ENCODE peak calls at places on chromosomes 16 and 17, in five cellular contexts. R, A, F, E and T are unnamed samples.

GRCh38 chr17:66431910-66432309 is 129.5 kb downstream of the PRKCA start:
- DNase-seq in A (no peak), E (no peak), F (no peak), R (no peak), T (no peak)

GRCh38 chr17:28170771-28171170 is 128.3 kb downstream of the NLK start:
- DNase-seq in R (no peak), E (no peak), A (no peak), F (no peak), T (no peak)

GRCh38 chr17:62780273-62780672 is 27.8 kb downstream of the MARCHF10 start:
- DNase-seq in E (no peak), R (no peak), F (no peak), A (peak; percentile 27), T (no peak)

GRCh38 chr17:8728991-8729390 is 15.6 kb downstream of the CCDC42 start:
- DNase-seq in R (no peak), E (no peak), F (no peak), A (no peak), T (no peak)

GRCh38 chr16:68503334-68503733 is 35.8 kb upstream of the ZFP90 start:
- DNase-seq in F (no peak), E (no peak), A (no peak), R (no peak), T (no peak)

GRCh38 chr17:65191805-65192740 is 54.9 kb downstream of the RGS9 start:
- DNase-seq in F (no peak), A (no peak), R (no peak), E (no peak), T (no peak)

GRCh38 chr17:67238976-67239375 is 6.0 kb downstream of the HELZ start:
- DNase-seq in E (no peak), F (no peak), A (no peak), R (no peak), T (no peak)

GRCh38 chr16:65394306-65394705 is 272.4 kb upstream of the CDH11 start:
- DNase-seq in A (no peak), R (no peak), E (no peak), F (no peak), T (no peak)

GRCh38 chr16:80285089-80285488 is 255.7 kb upstream of the DYNLRB2 start:
- DNase-seq in A (no peak), F (no peak), E (no peak), R (no peak), T (no peak)

GRCh38 chr16:66554021-66554420 is 1.6 kb downstream of the CKLF start:
- DNase-seq in F (no peak), E (no peak), R (no peak), A (no peak), T (no peak)

GRCh38 chr17:79838541-79839274 is 532 bp downstream of the CBX4 start:
- DNase-seq in F (peak; percentile 78), R (no peak), E (peak; percentile 41), A (peak; percentile 46), T (peak; percentile 78)

GRCh38 chr17:17512866-17513265 is 16.7 kb upstream of the RASD1 start:
- DNase-seq in A (peak; percentile 4), E (no peak), F (no peak), R (no peak), T (no peak)

GRCh38 chr17:14205992-14206461 is 30.6 kb downstream of the CDRT15 start:
- DNase-seq in E (no peak), R (peak; percentile 62), F (no peak), A (peak; percentile 78), T (no peak)

GRCh38 chr17:57810740-57811632 is 38.9 kb downstream of the MRPS23 start:
- DNase-seq in R (no peak), A (peak; percentile 44), F (no peak), E (peak; percentile 100), T (no peak)

GRCh38 chr17:49687878-49688491 is 10.1 kb upstream of the SPOP start:
- DNase-seq in A (no peak), R (no peak), E (no peak), F (no peak), T (peak; percentile 66)

GRCh38 chr16:58503166-58503862 is 3.4 kb downstream of the NDRG4 start:
- DNase-seq in R (no peak), A (no peak), F (no peak), E (no peak), T (no peak)

GRCh38 chr16:5820472-5820871 is 722.9 kb upstream of the EEF2KMT start:
- DNase-seq in R (no peak), F (no peak), E (no peak), A (no peak), T (no peak)

GRCh38 chr16:4049031-4049430 is 67.2 kb downstream of the ADCY9 start:
- DNase-seq in F (no peak), R (no peak), A (no peak), E (no peak), T (no peak)